ENCODE peak calls at places on chromosomes 7 and 10, in eight cellular contexts. P is HFF-Myc; Z is PC-9; D is colonic mucosa; L is effector memory CD4-positive, alpha-beta T cell; K is lung; H is esophagus muscularis mucosa; V is HCT116. S is an unnamed sample.

GRCh38 chr7:80960228-80960627 is 41.4 kb upstream of the SEMA3C start:
- DNase-seq in L (no peak), P (peak), Z (no peak), D (no peak), K (no peak), V (no peak), H (no peak), S (no peak)

GRCh38 chr7:6221340-6222319 is 50.8 kb downstream of the CYTH3 start:
- DNase-seq in L (peak), P (no peak), H (no peak), V (no peak), D (no peak), Z (peak), K (no peak), S (no peak)

GRCh38 chr10:25059990-25060389 is 43.6 kb downstream of the THNSL1 start:
- DNase-seq in Z (peak), P (no peak), H (no peak), D (peak), V (peak), L (no peak), K (peak), S (peak)

GRCh38 chr7:97020601-97021442 is 3.8 kb downstream of the DLX5 start:
- DNase-seq in P (no peak), V (no peak), H (peak), K (no peak), D (no peak), L (no peak), Z (no peak), S (no peak)

GRCh38 chr10:75955953-75956352 is 524.5 kb downstream of the LRMDA start:
- DNase-seq in K (no peak), H (no peak), P (no peak), L (no peak), D (no peak), Z (no peak), V (no peak), S (no peak)

GRCh38 chr10:124917168-124917938 is 24.6 kb upstream of the ZRANB1 start:
- DNase-seq in L (no peak), H (no peak), P (no peak), K (peak), Z (peak), D (peak), V (no peak), S (no peak)

GRCh38 chr10:89783406-89783805 is 82.0 kb downstream of the KIF20B start:
- DNase-seq in L (no peak), K (no peak), P (no peak), H (no peak), Z (no peak), D (no peak), V (no peak), S (no peak)

GRCh38 chr10:43683451-43684197 is 34.9 kb upstream of the ZNF32 start:
- DNase-seq in P (no peak), D (no peak), V (no peak), K (no peak), Z (peak), L (no peak), H (no peak), S (no peak)

GRCh38 chr7:85750454-85750949 is 563.6 kb upstream of the SEMA3D start:
- DNase-seq in Z (peak), D (peak), L (no peak), P (peak), H (no peak), V (peak), K (no peak), S (no peak)

GRCh38 chr10:74306227-74306982 is 155.4 kb downstream of the ADK start:
- DNase-seq in L (no peak), P (no peak), H (no peak), Z (no peak), K (no peak), V (no peak), D (no peak), S (no peak)

GRCh38 chr7:35379481-35379880 is 125.6 kb upstream of the TBX20 start:
- DNase-seq in K (no peak), Z (no peak), H (no peak), L (no peak), D (no peak), V (no peak), P (no peak), S (no peak)

DNA sequence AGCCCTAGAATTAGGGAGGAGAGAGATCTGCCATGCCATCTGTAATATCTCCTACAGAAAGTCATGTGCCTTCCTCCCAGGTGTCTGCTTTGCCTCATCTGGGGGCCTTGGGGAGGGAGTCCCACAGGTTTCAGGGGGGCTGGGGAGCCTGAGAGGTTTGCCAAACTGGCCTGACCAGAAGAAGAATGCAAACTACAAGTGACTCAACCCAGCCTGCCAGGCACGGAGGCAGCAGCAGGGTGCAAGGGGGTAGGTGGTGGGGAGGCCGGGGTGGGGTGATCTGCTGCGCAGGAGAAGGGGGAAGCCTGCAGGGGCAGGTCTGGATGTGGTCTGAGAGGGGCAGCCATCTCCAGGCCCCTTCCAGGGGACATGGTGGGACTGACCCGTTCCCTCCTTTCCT is 9.6 kb upstream of the TRIM8 start:
- DNase-seq in H (no peak), L (no peak), P (no peak), D (no peak), Z (peak), K (no peak), V (no peak), S (no peak)
- H3K4me3 ChIP-seq in H (no peak), L (no peak), P (no peak), D (no peak), Z (peak), K (no peak), V (no peak), S (no peak)

DNA sequence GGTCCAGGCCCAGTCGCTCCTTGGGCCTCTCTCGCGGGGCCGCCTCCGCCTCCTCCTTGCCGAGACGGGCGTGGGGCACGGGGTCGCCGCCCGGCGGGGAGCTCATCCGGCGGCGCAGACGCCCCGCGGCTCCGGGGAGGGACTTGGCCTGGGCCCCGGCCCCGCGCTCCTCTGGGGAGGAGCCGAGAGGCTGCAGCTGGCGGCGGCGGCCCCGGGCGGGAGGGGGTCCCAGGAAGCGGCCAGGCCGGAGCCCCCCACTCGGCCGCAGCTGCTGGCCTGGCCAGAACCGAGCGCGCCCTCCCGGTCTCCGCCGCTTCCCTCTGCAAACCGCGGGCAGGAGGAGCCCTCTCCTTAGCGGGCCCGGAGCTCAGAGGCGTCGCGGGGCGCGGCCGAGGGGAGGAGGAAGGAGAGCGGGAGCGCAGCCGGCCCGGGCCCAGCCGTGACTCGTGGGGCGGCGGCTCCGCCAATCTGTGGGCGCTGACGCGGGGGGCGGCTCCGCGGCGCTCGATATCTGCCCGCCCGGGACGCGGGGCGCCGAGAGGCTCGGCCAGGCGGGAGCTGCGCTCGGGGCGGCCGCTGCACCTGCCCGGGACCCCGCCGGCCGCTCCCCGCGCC is at the start of gene FAM20C:
- DNase-seq in P (no peak), H (peak), D (peak), L (no peak), K (peak), Z (peak), V (peak), S (no peak)
- H3K4me3 ChIP-seq in P (peak), H (peak), D (peak), L (peak), K (peak), Z (peak), V (peak), S (peak)

GRCh38 chr10:26858707-26859034 is 2.1 kb downstream of the ABI1 start:
- DNase-seq in K (no peak), D (no peak), V (no peak), Z (no peak), H (no peak), L (no peak), P (no peak), S (no peak)
- H3K4me3 ChIP-seq in K (no peak), D (peak), V (no peak), Z (peak), H (peak), L (no peak), P (peak), S (peak)

DNA sequence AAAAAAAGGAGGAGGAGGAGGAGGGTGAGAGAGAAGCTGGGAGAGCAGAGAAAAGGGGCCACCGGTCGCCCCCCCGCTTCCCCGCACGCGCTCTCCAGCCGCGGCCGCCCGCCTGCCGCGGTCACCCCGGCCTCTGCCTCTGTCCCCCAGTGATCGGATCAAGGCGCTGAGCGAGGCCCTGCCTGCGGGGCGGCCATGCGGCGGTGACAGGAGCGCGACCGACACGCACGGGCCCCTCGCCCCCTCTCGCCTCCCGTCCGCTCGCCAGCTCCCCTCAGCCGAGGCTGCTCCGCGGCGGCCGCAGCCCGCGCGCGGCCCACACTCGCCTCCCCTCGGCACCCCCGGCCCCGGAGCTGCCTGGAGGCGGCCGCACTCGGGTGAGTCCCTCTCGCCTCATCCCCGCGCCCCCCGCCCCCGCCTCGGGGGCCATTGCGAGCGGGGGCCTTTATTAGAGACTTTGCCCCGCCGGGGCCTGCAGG is at the start of gene GTF2I:
- DNase-seq in K (peak), V (no peak), H (no peak), Z (no peak), L (no peak), D (peak), P (no peak), S (no peak)
- H3K4me3 ChIP-seq in K (peak), V (peak), H (peak), Z (peak), L (peak), D (peak), P (peak), S (peak)

DNA sequence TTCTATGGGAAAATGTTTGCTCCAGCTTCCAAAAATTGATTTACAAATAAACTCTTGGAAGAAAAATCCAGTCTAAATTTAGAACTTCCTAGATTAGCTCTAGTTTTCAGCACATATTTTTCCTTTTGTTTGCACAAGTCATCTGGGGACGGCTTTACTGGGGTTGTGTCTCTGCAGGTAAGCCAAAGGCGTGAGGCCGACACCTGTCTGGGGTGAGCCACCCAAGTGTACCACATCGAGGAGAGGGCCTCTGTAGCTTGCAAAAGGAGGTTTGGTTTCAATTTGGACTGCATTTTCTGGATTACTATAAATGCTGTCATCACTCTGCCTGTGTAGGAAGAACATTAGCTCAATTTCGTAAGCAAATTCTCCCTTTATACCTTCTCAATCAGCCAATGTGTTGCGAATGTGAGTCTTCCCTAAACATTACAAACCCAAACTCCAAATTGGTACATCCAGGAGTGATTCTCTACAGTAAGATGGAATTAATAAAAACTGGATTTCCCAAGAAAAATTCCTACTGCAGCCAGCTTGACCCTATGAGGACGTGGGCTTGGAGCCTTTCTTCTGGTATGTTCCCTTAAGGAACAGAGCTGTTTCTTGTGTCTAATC is 89.5 kb upstream of the ZNF438 start:
- DNase-seq in V (no peak), P (no peak), Z (no peak), D (no peak), K (no peak), H (no peak), L (no peak), S (no peak)
- H3K4me3 ChIP-seq in V (no peak), P (no peak), Z (no peak), D (no peak), K (no peak), H (no peak), L (no peak), S (no peak)